ENCODE peak calls at places on chromosomes 5 and 9, in eight cellular contexts. M, K, B, N, R, O, T and P are unnamed samples.

GRCh38 chr5:55914141-55914413 is 62.9 kb downstream of the IL31RA start:
- DNase-seq in M (no peak), N (no peak), T (no peak), K (no peak), R (no peak), B (no peak), O (peak), P (no peak)

GRCh38 chr9:128141604-128142003 is 7.6 kb upstream of the LCN2 start:
- DNase-seq in K (no peak), O (no peak), M (no peak), R (no peak), N (no peak), T (no peak), B (no peak), P (no peak)

GRCh38 chr9:127360829-127361228 is 36.1 kb upstream of the SLC2A8 start:
- DNase-seq in N (no peak), K (peak), O (no peak), M (no peak), T (no peak), B (no peak), R (peak), P (no peak)

GRCh38 chr5:139458580-139459407 is 3.7 kb downstream of the ECSCR start:
- DNase-seq in O (no peak), K (no peak), B (peak), R (no peak), M (peak), T (peak), N (no peak), P (no peak)

GRCh38 chr5:45578270-45578669 is 117.9 kb downstream of the HCN1 start:
- DNase-seq in K (no peak), M (no peak), N (no peak), T (no peak), R (peak), B (no peak), O (no peak), P (no peak)

GRCh38 chr9:104992696-104993095 is 64.7 kb upstream of the ABCA1 start:
- DNase-seq in R (peak), M (no peak), T (no peak), N (no peak), K (no peak), B (no peak), O (no peak), P (peak)

GRCh38 chr9:96079816-96080215 is 204.3 kb downstream of the ERCC6L2 start:
- DNase-seq in M (no peak), K (no peak), T (no peak), N (no peak), O (no peak), B (no peak), R (no peak), P (no peak)

GRCh38 chr5:10423009-10423408 is 18.7 kb upstream of the ROPN1L start:
- DNase-seq in R (peak), N (no peak), K (no peak), O (no peak), M (no peak), T (no peak), B (no peak), P (no peak)

GRCh38 chr5:137470111-137470920 is 28.8 kb downstream of the SPOCK1 start:
- DNase-seq in R (no peak), B (peak), T (no peak), K (no peak), N (peak), O (peak), M (no peak), P (peak)

GRCh38 chr5:31664566-31664965 is 25.6 kb downstream of the PDZD2 start:
- DNase-seq in T (no peak), M (peak), K (peak), O (no peak), B (no peak), N (no peak), R (peak), P (peak)

GRCh38 chr5:6525422-6525821 is 76.8 kb downstream of the UBE2QL1 start:
- DNase-seq in M (no peak), R (no peak), N (no peak), B (no peak), T (no peak), O (no peak), K (no peak), P (no peak)

GRCh38 chr5:130321931-130322330 is 417.7 kb downstream of the CHSY3 start:
- DNase-seq in B (no peak), M (no peak), R (no peak), N (no peak), O (no peak), K (no peak), T (no peak), P (no peak)

GRCh38 chr5:136769093-136769492 is 403.7 kb upstream of the TRPC7 start:
- DNase-seq in K (no peak), T (no peak), R (no peak), O (no peak), B (no peak), M (no peak), N (no peak), P (no peak)

GRCh38 chr9:127741831-127742434 is 6.8 kb upstream of the TOR2A start:
- DNase-seq in R (peak), M (no peak), B (no peak), K (peak), T (no peak), O (no peak), N (no peak), P (no peak)

GRCh38 chr5:122707796-122708195 is 67.1 kb upstream of the SNX2 start:
- DNase-seq in O (no peak), R (no peak), B (no peak), T (no peak), K (no peak), M (no peak), N (no peak), P (no peak)

GRCh38 chr5:167802755-167803431 is 488.6 kb upstream of the WWC1 start:
- DNase-seq in O (no peak), K (no peak), M (no peak), T (no peak), R (peak), N (no peak), B (no peak), P (no peak)

GRCh38 chr5:68396722-68397121 is 181.2 kb downstream of the PIK3R1 start:
- DNase-seq in K (no peak), R (no peak), O (peak), N (no peak), T (no peak), B (no peak), M (no peak), P (no peak)

GRCh38 chr5:60959156-60959555 is 14.2 kb downstream of the NDUFAF2 start:
- DNase-seq in R (no peak), O (no peak), T (no peak), K (peak), M (no peak), N (no peak), B (no peak), P (no peak)

DNA sequence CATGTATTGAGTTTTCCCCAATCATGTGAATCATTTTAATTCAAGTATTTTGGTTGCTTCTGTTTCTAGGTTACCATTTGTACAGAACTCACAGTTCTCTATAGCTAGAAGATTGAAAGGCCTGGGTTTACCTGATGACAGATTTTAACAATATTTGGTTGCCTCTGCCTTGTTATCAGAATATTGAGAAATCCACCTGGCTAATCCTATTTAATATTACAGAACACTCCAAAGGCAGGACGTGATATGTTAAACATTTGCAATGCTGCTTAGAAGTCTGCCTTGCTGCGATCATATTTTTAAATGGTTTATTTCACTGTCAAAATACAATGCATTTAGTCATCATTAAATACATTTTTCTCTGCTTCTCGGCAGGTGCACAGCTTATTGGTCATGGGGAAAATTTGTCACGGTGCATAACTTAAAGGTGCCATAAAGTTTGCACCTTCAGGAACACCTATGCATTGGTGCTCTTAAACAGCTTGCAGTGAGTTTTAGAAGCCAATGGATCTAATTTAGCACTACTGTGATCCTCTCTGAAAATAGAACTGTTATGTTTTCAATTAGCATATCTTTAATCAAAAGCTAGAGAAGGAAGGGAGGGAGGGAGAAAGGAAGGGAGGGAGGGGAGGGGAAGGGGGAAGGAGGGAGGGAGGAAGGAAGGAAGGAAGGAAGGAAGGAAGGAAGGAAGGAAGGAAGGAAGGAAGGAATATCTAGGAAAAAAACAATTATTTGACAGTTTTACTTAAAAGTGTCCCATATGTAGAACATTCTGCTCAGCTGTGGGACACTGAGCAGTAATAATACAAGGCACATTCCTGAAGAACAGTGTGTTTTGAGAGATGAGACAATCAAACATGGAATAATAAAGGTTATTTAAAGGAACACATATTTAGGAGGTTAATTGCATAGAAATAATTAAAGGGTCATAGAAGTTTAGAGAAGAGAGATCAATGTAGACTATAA is 15.5 kb upstream of the DAPK1 start:
- DNase-seq in O (no peak), K (peak), B (no peak), R (no peak), T (no peak), M (no peak), N (no peak), P (no peak)
- H3K4me3 ChIP-seq in O (no peak), K (no peak), B (no peak), R (no peak), T (no peak), M (no peak), N (no peak), P (no peak)

GRCh38 chr5:125485003-125485641 is 738.7 kb upstream of the ZNF608 start:
- DNase-seq in M (no peak), N (peak), B (peak), T (no peak), R (peak), K (peak), O (peak), P (peak)

GRCh38 chr5:125481506-125482455 is 735.3 kb upstream of the ZNF608 start:
- DNase-seq in T (no peak), R (peak), K (peak), B (no peak), N (no peak), M (no peak), O (no peak), P (no peak)

GRCh38 chr5:125486634-125487033 is 740.2 kb upstream of the ZNF608 start:
- DNase-seq in O (peak), K (no peak), N (no peak), T (no peak), B (no peak), R (no peak), M (no peak), P (no peak)

GRCh38 chr5:125483609-125484008 is 737.2 kb upstream of the ZNF608 start:
- DNase-seq in T (no peak), O (no peak), K (no peak), R (no peak), B (no peak), M (no peak), N (no peak), P (no peak)

DNA sequence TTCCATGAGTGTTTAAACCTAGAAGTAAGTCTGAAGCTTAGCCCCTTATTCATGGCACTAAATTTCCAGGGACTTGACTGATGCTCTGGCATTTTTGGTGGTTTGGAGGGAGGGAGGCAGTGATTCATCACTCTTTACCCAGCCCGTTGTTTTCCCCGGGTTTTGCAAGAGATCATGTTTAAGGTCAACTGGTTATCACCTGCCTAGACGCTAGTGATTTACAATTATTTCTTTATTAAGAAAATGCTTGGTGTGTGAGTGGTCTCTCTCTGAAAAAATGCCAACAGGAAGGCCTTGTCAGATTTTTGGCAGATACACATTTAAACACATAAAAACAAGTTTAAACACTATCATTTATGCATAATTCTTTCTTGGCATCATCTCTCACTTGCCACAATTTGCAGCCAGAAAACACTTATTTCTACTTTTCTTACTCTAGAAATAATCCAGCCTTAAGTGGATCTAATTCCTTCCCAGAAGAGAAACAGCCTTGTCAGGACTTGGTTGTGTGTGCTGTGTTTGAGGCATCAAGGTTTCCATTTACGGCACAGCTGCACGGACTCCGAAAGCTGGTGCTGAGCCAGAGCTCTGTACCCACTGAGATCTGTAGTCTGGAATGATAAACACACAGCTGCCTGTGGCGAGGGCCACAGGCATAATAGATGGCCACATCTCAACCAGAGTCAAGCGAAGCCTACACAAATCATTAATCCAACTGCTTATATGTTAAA is 738.0 kb upstream of the ZNF608 start:
- DNase-seq in R (no peak), M (no peak), K (peak), B (peak), T (no peak), N (peak), O (peak), P (peak)
- H3K4me3 ChIP-seq in R (no peak), M (no peak), K (no peak), B (no peak), T (no peak), N (no peak), O (peak), P (no peak)

DNA sequence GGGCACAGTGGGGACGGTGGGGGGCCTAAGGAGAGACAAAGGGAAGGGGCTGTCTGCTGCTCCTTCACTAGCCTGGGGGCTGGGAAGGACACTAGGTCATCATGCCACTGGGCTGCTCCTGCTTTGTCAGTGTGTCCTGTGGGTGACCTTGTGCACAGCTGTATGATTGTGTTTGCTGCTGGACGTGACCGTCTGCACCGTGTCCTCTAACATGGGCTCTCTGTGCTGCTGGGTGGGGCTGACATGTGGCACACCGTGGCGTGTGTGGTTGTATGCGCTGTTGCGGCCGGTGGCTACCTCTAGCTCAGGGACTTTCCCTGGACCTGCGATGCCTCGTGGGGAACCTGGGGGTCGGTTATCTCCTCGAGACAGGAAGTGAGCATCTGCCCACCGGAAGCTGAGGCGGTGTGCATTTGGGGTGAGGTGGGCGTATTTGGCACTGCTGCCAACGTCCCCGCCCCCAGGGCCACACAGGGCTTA is 3.1 kb downstream of the N4BP3 start:
- DNase-seq in T (peak), M (no peak), N (no peak), B (no peak), O (no peak), K (peak), R (no peak), P (no peak)
- H3K4me3 ChIP-seq in T (peak), M (peak), N (no peak), B (no peak), O (no peak), K (no peak), R (no peak), P (no peak)

DNA sequence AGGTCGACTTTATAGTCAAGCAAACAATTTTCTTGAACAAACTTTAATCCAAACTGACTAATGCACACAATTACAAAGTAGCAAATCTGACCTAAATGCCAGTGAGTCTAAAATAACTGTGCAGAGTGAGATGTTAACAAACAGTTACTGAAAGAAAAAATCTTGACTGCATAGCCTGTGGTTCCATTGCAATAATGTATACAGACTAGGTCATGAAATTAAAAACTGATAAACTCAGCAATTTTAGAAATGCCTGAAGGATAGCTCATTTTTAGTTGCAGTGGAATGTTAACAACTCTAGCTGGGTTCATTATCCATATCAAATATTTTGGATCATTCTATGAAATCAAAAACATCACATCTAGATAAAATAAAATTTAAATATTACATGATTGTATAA is 73.4 kb upstream of the CDH12 start:
- DNase-seq in K (no peak), T (no peak), O (no peak), M (no peak), R (no peak), N (no peak), B (no peak), P (no peak)
- H3K4me3 ChIP-seq in K (no peak), T (no peak), O (no peak), M (no peak), R (no peak), N (no peak), B (no peak), P (no peak)